ENCODE peak calls at places on chromosomes 2 and 18, in five cellular contexts. One of them, this sample, is unnamed.

GRCh38 chr2:10073706-10074105 is 6.5 kb downstream of the CYS1 start:
- DNase-seq in fibroblast of pulmonary artery: no peak
- DNase-seq in cardiac fibroblast: no peak
- DNase-seq in endothelial cell: no peak
- DNase-seq in islet precursor cell: no peak
- DNase-seq in this sample: no peak

GRCh38 chr2:174625031-174625430 is 27.4 kb upstream of the WIPF1 start:
- DNase-seq in endothelial cell: no peak
- DNase-seq in fibroblast of pulmonary artery: no peak
- DNase-seq in cardiac fibroblast: no peak
- DNase-seq in islet precursor cell: no peak
- DNase-seq in this sample: no peak

GRCh38 chr2:62238236-62238635 is 42.3 kb downstream of the B3GNT2 start:
- DNase-seq in cardiac fibroblast: no peak
- DNase-seq in endothelial cell: no peak
- DNase-seq in islet precursor cell: no peak
- DNase-seq in fibroblast of pulmonary artery: no peak
- DNase-seq in this sample: peak; percentile 16

GRCh38 chr2:45964945-45965344 is 313.5 kb downstream of the PRKCE start:
- DNase-seq in islet precursor cell: no peak
- DNase-seq in cardiac fibroblast: no peak
- DNase-seq in fibroblast of pulmonary artery: peak; percentile 49
- DNase-seq in endothelial cell: no peak
- DNase-seq in this sample: no peak

GRCh38 chr2:220104871-220105351 is 477.5 kb downstream of the SLC4A3 start:
- DNase-seq in endothelial cell: peak; percentile 51
- DNase-seq in fibroblast of pulmonary artery: peak; percentile 87
- DNase-seq in islet precursor cell: peak; percentile 75
- DNase-seq in cardiac fibroblast: peak; percentile 92
- DNase-seq in this sample: no peak

GRCh38 chr2:78979380-78980238 is 45.9 kb upstream of the REG3G start:
- DNase-seq in fibroblast of pulmonary artery: peak; percentile 62
- DNase-seq in endothelial cell: peak; percentile 81
- DNase-seq in cardiac fibroblast: peak; percentile 43
- DNase-seq in islet precursor cell: peak; percentile 83
- DNase-seq in this sample: no peak

GRCh38 chr18:63240541-63241316 is 78.8 kb downstream of the BCL2 start:
- DNase-seq in cardiac fibroblast: peak; percentile 60
- DNase-seq in islet precursor cell: no peak
- DNase-seq in fibroblast of pulmonary artery: peak; percentile 61
- DNase-seq in endothelial cell: no peak
- DNase-seq in this sample: no peak

GRCh38 chr2:196233033-196233807 is 61.8 kb upstream of the STK17B start:
- DNase-seq in cardiac fibroblast: peak; percentile 76
- DNase-seq in fibroblast of pulmonary artery: peak; percentile 82
- DNase-seq in endothelial cell: no peak
- DNase-seq in islet precursor cell: no peak
- DNase-seq in this sample: no peak

GRCh38 chr18:67265464-67266245 is 250.9 kb downstream of the DSEL start:
- DNase-seq in fibroblast of pulmonary artery: peak; percentile 79
- DNase-seq in endothelial cell: no peak
- DNase-seq in cardiac fibroblast: peak; percentile 72
- DNase-seq in islet precursor cell: no peak
- DNase-seq in this sample: no peak

This sample was measured in right atrium auricular region.